ENCODE peak calls at places on chromosomes 5 and 9, in seven cellular contexts. Z, D, E, K, B, X and M are unnamed samples.

GRCh38 chr5:9207820-9208418 is 338.0 kb downstream of the SEMA5A start:
- DNase-seq in E (peak), Z (no peak), K (no peak), D (no peak), B (no peak), X (peak), M (peak)

GRCh38 chr5:111792659-111793058 is 35.7 kb upstream of the NREP start:
- DNase-seq in E (peak), K (no peak), D (peak), B (no peak), Z (no peak), X (no peak), M (peak)

GRCh38 chr9:131733601-131734061 is 6.2 kb downstream of the RAPGEF1 start:
- DNase-seq in Z (no peak), K (peak), D (peak), B (no peak), X (peak), E (peak), M (peak)

GRCh38 chr9:84669293-84670105 is at the start of gene NTRK2:
- DNase-seq in X (peak), B (peak), D (no peak), E (peak), K (no peak), Z (peak), M (peak)

GRCh38 chr5:96257904-96258303 is 175.1 kb downstream of the PCSK1 start:
- DNase-seq in Z (no peak), B (no peak), E (peak), D (no peak), X (peak), K (no peak), M (peak)

GRCh38 chr9:132989414-132989996 is 11.0 kb downstream of the GFI1B start:
- DNase-seq in X (no peak), K (no peak), Z (no peak), B (no peak), D (no peak), E (no peak), M (no peak)

GRCh38 chr5:33614039-33614438 is 173.3 kb downstream of the TARS1 start:
- DNase-seq in Z (peak), E (no peak), B (no peak), K (no peak), D (no peak), X (no peak), M (no peak)

GRCh38 chr5:178429541-178430186 is 160.5 kb downstream of the COL23A1 start:
- DNase-seq in K (no peak), B (no peak), D (no peak), X (no peak), Z (no peak), E (peak), M (no peak)

GRCh38 chr5:133981714-133982113 is 13.3 kb upstream of the C5orf15 start:
- DNase-seq in X (no peak), E (no peak), K (no peak), B (no peak), Z (no peak), D (no peak), M (no peak)

GRCh38 chr5:150217874-150218692 is 28.2 kb downstream of the SLC6A7 start:
- DNase-seq in E (peak), Z (peak), K (peak), X (peak), B (peak), D (peak), M (peak)

GRCh38 chr9:110942522-110942921 is 95.7 kb downstream of the LPAR1 start:
- DNase-seq in X (no peak), Z (no peak), B (no peak), K (no peak), D (no peak), E (no peak), M (no peak)

GRCh38 chr5:9348296-9348996 is 197.4 kb downstream of the SEMA5A start:
- DNase-seq in B (no peak), Z (no peak), X (peak), K (no peak), E (peak), D (peak), M (peak)

GRCh38 chr5:4570047-4571015 is 569.8 kb upstream of the ADAMTS16 start:
- DNase-seq in D (no peak), K (no peak), E (no peak), B (no peak), Z (no peak), X (peak), M (no peak)

GRCh38 chr9:132486706-132487350 is 76.8 kb downstream of the CFAP77 start:
- DNase-seq in D (no peak), K (no peak), X (no peak), B (no peak), Z (no peak), E (no peak), M (no peak)

GRCh38 chr5:26700759-26701384 is 337.5 kb downstream of the CDH9 start:
- DNase-seq in E (no peak), K (no peak), D (no peak), B (no peak), X (peak), Z (no peak), M (peak)

GRCh38 chr9:126857261-126857960 is 3.0 kb upstream of the ZBTB34 start:
- DNase-seq in Z (peak), X (no peak), K (no peak), E (no peak), D (no peak), B (no peak), M (no peak)

GRCh38 chr9:79257671-79258410 is 313.9 kb upstream of the TLE4 start:
- DNase-seq in E (no peak), K (no peak), X (no peak), Z (no peak), B (no peak), D (no peak), M (no peak)

GRCh38 chr5:67010684-67011409 is 185.8 kb downstream of the CD180 start:
- DNase-seq in X (peak), K (no peak), B (no peak), Z (no peak), E (peak), D (no peak), M (peak)

GRCh38 chr9:29514336-29514735 is 1941.1 kb upstream of the C9orf72 start:
- DNase-seq in E (no peak), D (no peak), K (no peak), X (no peak), Z (peak), B (no peak), M (peak)

GRCh38 chr5:123359866-123360569 is 63.2 kb downstream of the CEP120 start:
- DNase-seq in K (no peak), E (peak), X (no peak), D (no peak), B (no peak), Z (no peak), M (peak)

GRCh38 chr5:73748510-73749410 is 122.8 kb downstream of the ARHGEF28 start:
- DNase-seq in E (peak), D (no peak), Z (no peak), X (no peak), K (no peak), B (peak), M (peak)

GRCh38 chr5:86909461-86909881 is 291.7 kb downstream of the COX7C start:
- DNase-seq in K (no peak), E (peak), B (no peak), Z (no peak), D (peak), X (no peak), M (peak)

GRCh38 chr5:154412316-154412715 is 33.5 kb upstream of the SAP30L start:
- DNase-seq in B (no peak), Z (no peak), K (no peak), X (no peak), E (no peak), D (no peak), M (no peak)

GRCh38 chr5:175738595-175739133 is 80.8 kb downstream of the HRH2 start:
- DNase-seq in B (no peak), X (no peak), K (no peak), Z (no peak), D (no peak), E (no peak), M (no peak)

GRCh38 chr9:22008662-22009562 is at the start of gene CDKN2B:
- DNase-seq in E (peak), B (peak), K (peak), Z (peak), D (peak), X (peak), M (peak)

GRCh38 chr5:36662291-36662851 is 56.0 kb downstream of the SLC1A3 start:
- DNase-seq in K (no peak), D (no peak), Z (no peak), X (no peak), E (no peak), B (no peak), M (no peak)

GRCh38 chr5:127577458-127577857 is 60.0 kb downstream of the PRRC1 start:
- DNase-seq in X (no peak), B (no peak), K (no peak), Z (no peak), D (no peak), E (peak), M (no peak)

GRCh38 chr9:93807166-93808013 is 147.8 kb downstream of the BARX1 start:
- DNase-seq in Z (no peak), X (no peak), B (no peak), K (peak), D (no peak), E (no peak), M (no peak)

GRCh38 chr5:139344177-139344576 is 2.5 kb downstream of the PAIP2 start:
- DNase-seq in X (no peak), K (no peak), D (no peak), Z (no peak), B (no peak), E (no peak), M (no peak)
- H3K4me3 ChIP-seq in X (no peak), K (no peak), D (no peak), Z (no peak), B (no peak), E (peak), M (no peak)

GRCh38 chr5:135829681-135830383 is 4.6 kb upstream of the SLC25A48 start:
- DNase-seq in X (peak), Z (no peak), K (no peak), B (no peak), E (peak), D (peak), M (peak)

GRCh38 chr5:135832263-135832555 is 2.3 kb upstream of the SLC25A48 start:
- DNase-seq in E (no peak), B (no peak), X (no peak), D (no peak), K (no peak), Z (no peak), M (no peak)

GRCh38 chr5:135831439-135832262 is 2.8 kb upstream of the SLC25A48 start:
- DNase-seq in B (no peak), Z (no peak), K (no peak), D (no peak), X (no peak), E (no peak), M (no peak)

GRCh38 chr5:135829179-135829578 is 5.3 kb upstream of the SLC25A48 start:
- DNase-seq in Z (no peak), K (no peak), B (no peak), D (no peak), X (no peak), E (no peak), M (no peak)

DNA sequence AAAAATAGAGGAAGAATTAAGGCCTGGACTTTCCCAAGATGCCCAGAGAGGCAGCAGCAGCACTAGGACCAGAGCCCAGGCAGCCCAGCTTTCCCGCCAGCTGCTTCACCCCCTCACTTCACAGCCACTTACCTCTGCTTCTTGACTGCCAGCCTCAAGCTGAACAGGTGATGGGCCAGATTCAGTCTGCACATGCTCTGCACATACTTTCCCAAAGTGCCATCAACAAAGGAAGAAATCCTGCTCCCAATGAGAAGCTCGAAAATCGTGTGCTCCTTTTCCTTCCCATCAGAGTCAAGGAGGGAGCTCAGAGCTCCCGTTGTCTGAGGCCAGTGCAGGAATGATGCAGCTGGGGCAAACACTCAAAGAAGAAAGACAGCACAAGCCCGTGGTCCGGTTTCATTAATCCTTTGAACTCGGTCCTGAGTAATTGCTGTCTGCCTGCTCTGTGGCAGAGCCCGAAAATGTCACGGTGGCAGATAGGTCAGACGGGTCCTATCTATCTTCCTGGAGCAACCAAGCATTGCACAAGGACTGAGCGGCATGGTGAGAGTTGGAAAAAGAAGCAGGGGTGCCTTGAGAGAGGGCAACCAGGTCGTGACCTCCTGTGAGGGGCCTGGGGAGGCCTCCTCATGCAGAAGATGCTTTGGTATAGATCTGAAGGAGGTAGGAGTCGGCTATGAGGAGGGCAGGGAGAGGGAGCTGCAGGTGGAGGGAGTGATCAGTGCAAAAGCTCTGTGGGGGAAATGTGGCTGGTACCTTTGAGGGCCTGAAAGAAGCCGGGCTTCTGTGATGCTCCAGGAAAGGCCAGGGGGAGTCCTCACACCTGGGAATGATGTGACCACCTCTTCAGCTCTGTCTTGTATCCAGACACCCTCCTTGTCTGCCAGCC is 3.8 kb upstream of the SLC25A48 start:
- DNase-seq in Z (no peak), K (no peak), X (no peak), D (no peak), E (no peak), B (no peak), M (no peak)
- TF ChIP-seq CTCF in Z (no peak), K (no peak), X (no peak), D (no peak), E (no peak), B (no peak), M (no peak)

GRCh38 chr5:39203291-39203922 is 16.0 kb downstream of the FYB1 start:
- DNase-seq in X (no peak), E (no peak), K (no peak), B (no peak), D (no peak), Z (no peak), M (no peak)

GRCh38 chr5:39202594-39203290 is 16.6 kb downstream of the FYB1 start:
- DNase-seq in D (no peak), Z (no peak), K (no peak), X (no peak), E (no peak), B (no peak), M (no peak)

GRCh38 chr5:39201795-39202593 is 17.4 kb downstream of the FYB1 start:
- DNase-seq in K (no peak), B (no peak), D (no peak), E (no peak), X (no peak), Z (no peak), M (no peak)

GRCh38 chr5:39205550-39205949 is 13.8 kb downstream of the FYB1 start:
- DNase-seq in Z (no peak), B (no peak), E (no peak), D (no peak), X (no peak), K (no peak), M (no peak)

GRCh38 chr5:39203951-39204350 is 15.4 kb downstream of the FYB1 start:
- DNase-seq in D (no peak), X (no peak), E (no peak), Z (no peak), B (no peak), K (no peak), M (no peak)
- H3K4me3 ChIP-seq in D (no peak), X (no peak), E (no peak), Z (no peak), B (no peak), K (no peak), M (no peak)

GRCh38 chr5:82174128-82174918 is 103.8 kb downstream of the RPS23 start:
- DNase-seq in X (peak), D (peak), Z (peak), B (peak), E (peak), K (no peak), M (peak)

GRCh38 chr5:82178378-82178777 is 99.8 kb downstream of the RPS23 start:
- DNase-seq in X (no peak), D (no peak), K (no peak), E (no peak), B (no peak), Z (no peak), M (no peak)

GRCh38 chr5:82176115-82176514 is 102.0 kb downstream of the RPS23 start:
- DNase-seq in E (no peak), K (no peak), D (no peak), B (no peak), X (peak), Z (no peak), M (no peak)

GRCh38 chr5:82169892-82170291 is 108.3 kb downstream of the RPS23 start:
- DNase-seq in D (no peak), Z (no peak), K (no peak), B (no peak), E (no peak), X (no peak), M (no peak)

GRCh38 chr5:82174919-82175219 is 103.3 kb downstream of the RPS23 start:
- DNase-seq in K (no peak), D (no peak), Z (no peak), X (no peak), B (no peak), E (no peak), M (no peak)
- TF ChIP-seq CTCF in K (no peak), D (no peak), Z (no peak), X (no peak), B (no peak), E (no peak), M (no peak)

GRCh38 chr9:137326436-137327060 is 24.5 kb upstream of the NRARP start:
- DNase-seq in K (no peak), B (no peak), D (no peak), X (no peak), Z (no peak), E (no peak), M (no peak)
- H3K4me3 ChIP-seq in K (no peak), B (no peak), D (no peak), X (no peak), Z (no peak), E (no peak), M (no peak)

GRCh38 chr5:142911170-142911569 is 141.0 kb downstream of the ARHGAP26 start:
- DNase-seq in B (no peak), Z (no peak), E (no peak), X (no peak), D (no peak), K (no peak), M (no peak)

GRCh38 chr5:142911775-142912174 is 141.6 kb downstream of the ARHGAP26 start:
- DNase-seq in D (no peak), E (no peak), K (no peak), B (no peak), Z (no peak), X (no peak), M (no peak)

GRCh38 chr5:142915038-142915437 is 144.9 kb downstream of the ARHGAP26 start:
- DNase-seq in B (no peak), K (no peak), X (no peak), E (no peak), D (no peak), Z (no peak), M (no peak)

GRCh38 chr5:142915840-142916424 is 145.8 kb downstream of the ARHGAP26 start:
- DNase-seq in D (no peak), B (no peak), E (peak), K (no peak), X (peak), Z (no peak), M (peak)

GRCh38 chr5:142913728-142914338 is 143.7 kb downstream of the ARHGAP26 start:
- DNase-seq in B (no peak), Z (no peak), E (no peak), K (no peak), X (peak), D (no peak), M (no peak)
- TF ChIP-seq CTCF in B (no peak), Z (no peak), E (no peak), K (no peak), X (peak), D (peak), M (no peak)

GRCh38 chr5:54844905-54845566 is 140.4 kb downstream of the ESM1 start:
- DNase-seq in E (peak), B (no peak), K (no peak), X (peak), Z (no peak), D (peak), M (peak)
- H3K4me3 ChIP-seq in E (no peak), B (peak), K (no peak), X (no peak), Z (no peak), D (no peak), M (no peak)

GRCh38 chr9:116271991-116272390 is 118.4 kb downstream of the PAPPA start:
- DNase-seq in E (no peak), X (no peak), K (no peak), D (no peak), Z (no peak), B (no peak), M (no peak)
- TF ChIP-seq CTCF in E (no peak), X (no peak), K (no peak), D (no peak), Z (no peak), B (no peak), M (no peak)

DNA sequence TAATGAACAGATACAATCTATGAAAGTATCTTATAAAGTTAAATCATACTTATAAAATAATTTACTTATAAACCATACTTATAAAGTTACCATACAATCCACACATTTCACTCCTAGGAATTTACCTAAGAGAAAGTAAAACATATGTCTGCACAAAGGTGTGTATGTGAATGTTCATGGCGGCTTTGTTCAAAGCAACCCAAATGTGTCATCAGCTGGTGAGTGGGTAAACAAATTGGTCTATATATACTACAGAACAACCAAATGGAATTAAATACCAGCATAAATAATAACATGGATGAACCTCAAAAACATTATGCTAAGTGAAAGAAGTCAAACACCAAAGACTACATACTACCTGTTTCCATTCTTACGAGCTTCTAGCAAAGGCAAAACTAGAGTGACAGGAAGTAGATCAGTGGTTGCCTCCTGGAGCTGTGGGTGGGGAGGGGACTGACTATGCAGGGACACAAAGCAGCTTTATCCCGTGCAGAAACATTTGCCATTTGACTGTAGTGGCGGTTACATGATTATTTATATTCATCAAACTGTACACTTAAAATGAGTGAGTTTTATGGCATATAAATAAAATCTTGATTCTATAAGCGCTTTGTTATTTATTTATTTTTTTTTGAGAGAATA is 10.6 kb downstream of the TRAF1 start:
- DNase-seq in B (no peak), K (no peak), D (no peak), E (no peak), X (no peak), Z (no peak), M (no peak)
- H3K4me3 ChIP-seq in B (no peak), K (no peak), D (no peak), E (no peak), X (no peak), Z (no peak), M (no peak)